ENCODE peak calls at places on chromosomes 13 and 19, in seven cellular contexts. N is fibroblast of mammary gland; S is dorsolateral prefrontal cortex; M is CD4-positive, alpha-beta T cell; O is IMR-90; K is heart left ventricle; Q is mucosa of descending colon. I is an unnamed sample.

GRCh38 chr19:7663711-7664110 is 5.1 kb upstream of the RETN start:
- DNase-seq in N (no peak), S (no peak), M (no peak), O (no peak), K (no peak), Q (no peak), I (no peak)

GRCh38 chr13:49580980-49581680 is 4.2 kb downstream of the RCBTB1 start:
- DNase-seq in N (no peak), S (no peak), M (no peak), O (no peak), K (no peak), Q (no peak), I (no peak)

GRCh38 chr13:99974939-99975561 is 3.5 kb upstream of the ZIC5 start:
- DNase-seq in N (no peak), S (no peak), M (no peak), O (no peak), K (no peak), Q (no peak), I (no peak)

GRCh38 chr13:43432948-43433347 is 353.8 kb downstream of the ENOX1 start:
- DNase-seq in N (peak), S (no peak), M (no peak), O (no peak), K (no peak), Q (no peak), I (peak)

GRCh38 chr13:109764474-109765292 is 21.7 kb downstream of the IRS2 start:
- DNase-seq in N (peak), S (no peak), M (peak), O (peak), K (no peak), Q (no peak), I (no peak)

GRCh38 chr19:7870571-7871279 is 3.5 kb downstream of the PRR36 start:
- DNase-seq in N (peak), S (no peak), M (peak), O (no peak), K (peak), Q (peak), I (peak)

GRCh38 chr19:48806818-48807589 is 3.8 kb downstream of the BCAT2 start:
- DNase-seq in N (peak), S (no peak), M (no peak), O (peak), K (no peak), Q (peak), I (no peak)

GRCh38 chr19:48739400-48739825 is 997 bp downstream of the RASIP1 start:
- DNase-seq in N (no peak), S (no peak), M (no peak), O (no peak), K (no peak), Q (no peak), I (no peak)

GRCh38 chr19:49155005-49155826 is at the start of gene HRC:
- DNase-seq in N (no peak), S (no peak), M (no peak), O (no peak), K (peak), Q (no peak), I (peak)

DNA sequence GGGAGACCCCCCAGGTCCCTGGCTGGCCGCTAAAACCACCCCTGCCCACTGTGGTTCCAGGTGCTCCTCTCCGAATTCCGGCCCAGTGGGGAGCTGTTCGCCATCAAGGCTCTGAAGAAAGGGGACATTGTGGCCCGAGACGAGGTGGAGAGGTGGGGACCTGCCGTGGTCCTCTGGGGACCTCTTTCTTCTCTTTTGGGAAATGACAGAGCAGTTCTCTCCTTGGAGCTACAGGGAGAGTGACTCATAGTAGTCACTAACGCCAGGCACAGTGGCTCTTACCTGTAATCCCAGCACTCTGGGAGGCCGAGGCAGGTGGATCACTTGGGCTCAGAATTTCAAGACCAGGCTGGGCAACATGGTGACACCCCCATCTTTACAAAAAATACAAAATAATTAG is 7.3 kb downstream of the PTGER1 start:
- DNase-seq in N (no peak), S (no peak), M (no peak), O (no peak), K (no peak), Q (no peak), I (no peak)
- TF ChIP-seq CTCF in N (no peak), S (no peak), M (no peak), O (no peak), K (no peak), Q (no peak), I (no peak)

DNA sequence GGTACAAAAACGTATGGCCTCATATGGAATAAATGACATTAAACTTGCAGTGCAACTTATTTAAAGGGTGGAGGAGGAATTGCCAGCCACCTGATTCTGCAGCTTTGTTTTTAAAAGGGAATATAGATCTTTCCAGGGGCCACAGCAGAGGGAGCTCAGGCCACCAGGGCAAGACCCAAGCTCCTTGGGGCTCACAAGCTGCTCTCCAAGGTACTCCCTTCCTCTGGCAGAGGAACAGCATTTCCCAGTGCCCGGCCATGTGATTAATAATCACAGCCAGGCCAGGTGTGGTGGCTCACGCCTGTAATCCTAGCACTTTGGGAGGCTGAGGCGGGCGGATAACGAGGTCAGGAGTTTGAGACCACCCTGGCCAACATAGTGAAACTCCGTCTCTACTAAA is 6.3 kb downstream of the ACOD1 start:
- DNase-seq in N (no peak), S (no peak), M (no peak), O (no peak), K (no peak), Q (no peak), I (no peak)
- TF ChIP-seq CTCF in N (no peak), S (no peak), M (no peak), O (no peak), K (no peak), Q (no peak), I (no peak)

DNA sequence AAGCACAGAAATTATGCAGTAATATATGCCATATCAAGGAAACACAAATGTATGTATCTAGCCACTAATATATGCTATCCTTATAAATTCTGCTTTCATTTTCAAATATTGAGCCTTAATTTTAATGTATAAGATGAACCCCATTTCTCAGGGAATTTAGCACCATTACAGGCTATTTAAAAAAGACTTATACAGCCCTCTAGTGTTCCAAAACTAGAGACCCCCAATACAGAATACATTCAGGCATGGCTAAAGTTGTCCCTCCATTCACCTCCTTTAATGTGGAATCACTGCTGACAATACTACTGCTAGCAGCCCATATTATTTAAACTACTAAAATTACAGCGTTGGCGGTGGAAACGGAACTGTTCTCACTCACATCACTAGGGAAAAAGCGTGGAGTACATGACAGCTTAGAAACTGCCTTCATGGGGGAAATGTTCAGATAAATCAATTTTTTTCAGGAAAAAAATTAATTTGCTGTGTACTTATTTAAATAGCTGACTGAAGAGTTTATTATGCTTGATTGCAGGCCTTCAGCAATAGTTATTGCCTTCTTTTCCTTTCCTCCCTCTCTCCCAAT is 541.0 kb downstream of the PCDH9 start:
- DNase-seq in N (peak), S (no peak), M (no peak), O (no peak), K (no peak), Q (no peak), I (no peak)
- TF ChIP-seq CTCF in N (peak), S (no peak), M (no peak), O (peak), K (peak), Q (no peak), I (no peak)

GRCh38 chr13:112692104-112692503 is 2.3 kb downstream of the ATP11A start:
- DNase-seq in N (no peak), S (no peak), M (no peak), O (no peak), K (no peak), Q (no peak), I (no peak)
- TF ChIP-seq CTCF in N (no peak), S (no peak), M (no peak), O (no peak), K (no peak), Q (no peak), I (no peak)

GRCh38 chr19:18674616-18675015 is 8.9 kb upstream of the CRTC1 start:
- DNase-seq in N (peak), S (peak), M (no peak), O (peak), K (peak), Q (no peak), I (peak)

GRCh38 chr19:18677156-18677555 is 6.3 kb upstream of the CRTC1 start:
- DNase-seq in N (no peak), S (no peak), M (no peak), O (no peak), K (no peak), Q (no peak), I (no peak)

GRCh38 chr19:18676692-18677091 is 6.8 kb upstream of the CRTC1 start:
- DNase-seq in N (no peak), S (no peak), M (no peak), O (no peak), K (no peak), Q (no peak), I (no peak)

GRCh38 chr19:18672606-18673337 is 10.7 kb upstream of the CRTC1 start:
- DNase-seq in N (peak), S (no peak), M (no peak), O (peak), K (no peak), Q (no peak), I (no peak)

GRCh38 chr19:18675779-18676178 is 7.7 kb upstream of the CRTC1 start:
- DNase-seq in N (peak), S (no peak), M (peak), O (no peak), K (no peak), Q (no peak), I (no peak)
- TF ChIP-seq CTCF in N (peak), S (no peak), M (peak), O (peak), K (peak), Q (no peak), I (no peak)

GRCh38 chr13:71672527-71672926 is 194.5 kb downstream of the DACH1 start:
- DNase-seq in N (no peak), S (no peak), M (no peak), O (peak), K (no peak), Q (no peak), I (no peak)

GRCh38 chr13:71677114-71677513 is 189.9 kb downstream of the DACH1 start:
- DNase-seq in N (no peak), S (no peak), M (no peak), O (no peak), K (no peak), Q (no peak), I (no peak)

GRCh38 chr13:71674776-71675352 is 192.1 kb downstream of the DACH1 start:
- DNase-seq in N (no peak), S (no peak), M (no peak), O (no peak), K (no peak), Q (no peak), I (no peak)
- TF ChIP-seq CTCF in N (no peak), S (no peak), M (no peak), O (no peak), K (no peak), Q (no peak), I (no peak)

GRCh38 chr19:43723588-43723987 is 7.7 kb downstream of the IRGC start:
- DNase-seq in N (peak), S (no peak), M (no peak), O (no peak), K (no peak), Q (peak), I (no peak)
- TF ChIP-seq CTCF in N (peak), S (no peak), M (no peak), O (peak), K (peak), Q (peak), I (no peak)

DNA sequence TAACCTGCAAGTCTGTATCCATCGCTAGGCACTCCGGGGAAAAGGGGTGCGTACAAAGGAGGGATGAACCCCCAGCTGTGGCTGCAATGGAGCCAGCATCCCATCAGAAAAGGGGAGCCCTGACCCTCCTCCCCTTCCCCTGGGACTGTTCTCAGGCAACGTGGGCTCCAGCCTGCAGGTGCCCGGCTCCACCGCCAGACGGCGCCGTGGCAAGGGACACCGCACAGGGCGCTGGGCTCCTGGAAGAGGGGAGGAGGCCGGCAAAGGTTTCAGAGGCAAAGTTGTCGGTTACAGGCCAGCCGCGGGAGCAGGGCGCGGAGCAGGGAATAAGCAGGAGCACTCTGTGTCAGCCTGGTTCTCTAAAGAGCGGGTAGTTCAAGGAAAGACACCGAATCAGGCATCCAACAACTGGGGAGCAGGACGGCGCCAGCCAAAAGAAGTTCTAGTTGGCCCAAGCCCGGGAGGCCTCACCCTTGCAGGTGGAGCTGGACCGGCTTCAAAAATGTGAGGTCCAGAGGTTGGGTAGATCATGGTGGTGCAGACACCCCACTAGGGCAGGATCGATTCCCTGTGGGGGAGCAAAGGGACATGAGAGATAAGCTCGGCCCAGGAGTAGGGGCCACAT is 53.0 kb upstream of the ATP12A start:
- DNase-seq in N (peak), S (no peak), M (no peak), O (no peak), K (no peak), Q (peak), I (no peak)
- TF ChIP-seq CTCF in N (peak), S (peak), M (no peak), O (peak), K (no peak), Q (no peak), I (peak)

GRCh38 chr19:17235618-17236413 is 9.8 kb downstream of the OCEL1 start:
- DNase-seq in N (peak), S (peak), M (peak), O (peak), K (peak), Q (peak), I (peak)
- TF ChIP-seq CTCF in N (peak), S (peak), M (peak), O (peak), K (peak), Q (peak), I (peak)

I was measured in heart right ventricle.